ENCODE peak calls at places on chromosomes 13 and 19, in ten cellular contexts. C is progenitor cell of endocrine pancreas; A is CD8-positive, alpha-beta T cell; G is NCI-H2081 treated with DMSO at 0.1 percent for 48 hours; U is stimulated activated CD8-positive, alpha-beta memory T cell treated with anti-CD3 and anti-CD28 coated beads, Interleukin-4, amount 100 ng/mL, for 24 hours; Z is coronary artery; X is foreskin fibroblast; J is Ammon's horn; R is AG08395; M is EL. V is an unnamed sample.

GRCh38 chr19:33777351-33777750 is 19.3 kb upstream of the KCTD15 start:
- DNase-seq in X (no peak), R (no peak), Z (no peak), J (no peak), M (no peak), C (no peak), A (no peak), G (no peak), U (no peak), V (no peak)

GRCh38 chr13:92896842-92897241 is 329.8 kb upstream of the GPC6 start:
- DNase-seq in M (no peak), J (no peak), C (no peak), R (no peak), Z (no peak), U (no peak), X (peak; percentile 15), A (no peak), G (no peak), V (no peak)

GRCh38 chr19:1455336-1456120 is 5.6 kb downstream of the APC2 start:
- DNase-seq in C (no peak), J (no peak), X (peak; percentile 67), Z (no peak), M (peak; percentile 60), U (no peak), A (no peak), G (no peak), R (peak; percentile 65), V (peak; percentile 79)

GRCh38 chr13:110434629-110435028 is 126.9 kb downstream of the RAB20 start:
- DNase-seq in M (no peak), G (no peak), C (no peak), U (no peak), X (no peak), J (no peak), A (no peak), Z (peak; percentile 33), R (no peak), V (no peak)

GRCh38 chr19:48481846-48482639 is 12.9 kb downstream of the CYTH2 start:
- DNase-seq in R (no peak), C (no peak), G (no peak), X (peak; percentile 73), U (no peak), J (no peak), M (peak; percentile 38), A (no peak), Z (no peak), V (peak; percentile 41)

GRCh38 chr19:48203227-48203793 is 32.8 kb downstream of the ZSWIM9 start:
- DNase-seq in C (no peak), A (no peak), Z (no peak), U (no peak), X (no peak), M (peak; percentile 13), G (no peak), R (no peak), J (no peak), V (no peak)

GRCh38 chr13:31426395-31426794 is 226.6 kb downstream of the B3GLCT start:
- DNase-seq in U (no peak), X (no peak), A (no peak), G (no peak), Z (no peak), M (no peak), J (no peak), C (no peak), R (no peak), V (no peak)

GRCh38 chr13:80048802-80049201 is 292.1 kb downstream of the SPRY2 start:
- DNase-seq in M (peak; percentile 96), A (peak; percentile 4), U (peak; percentile 52), X (peak; percentile 99), Z (peak; percentile 90), C (no peak), G (no peak), J (peak; percentile 91), R (peak; percentile 94), V (peak; percentile 87)

GRCh38 chr13:41813426-41813825 is 147.5 kb downstream of the VWA8 start:
- DNase-seq in U (no peak), G (no peak), X (peak; percentile 63), Z (no peak), C (no peak), R (peak; percentile 45), J (no peak), M (peak; percentile 61), A (no peak), V (peak; percentile 34)

GRCh38 chr19:5498817-5499535 is 43.8 kb downstream of the ZNRF4 start:
- DNase-seq in R (no peak), Z (no peak), X (no peak), A (no peak), J (peak; percentile 49), G (no peak), C (no peak), M (no peak), U (no peak), V (no peak)

GRCh38 chr13:90867336-90867683 is 480.2 kb upstream of the MIR17HG start:
- DNase-seq in R (peak; percentile 60), J (peak; percentile 67), Z (no peak), G (peak; percentile 20), C (peak; percentile 40), U (no peak), X (peak; percentile 44), A (no peak), M (peak; percentile 66), V (peak; percentile 70)

GRCh38 chr13:106486287-106486686 is 49.2 kb downstream of the EFNB2 start:
- DNase-seq in U (no peak), R (no peak), G (no peak), Z (no peak), C (no peak), A (no peak), J (no peak), X (no peak), M (no peak), V (no peak)

GRCh38 chr13:102771298-102772041 is 2.1 kb downstream of the TEX30 start:
- DNase-seq in J (no peak), G (no peak), Z (no peak), A (no peak), X (no peak), C (no peak), U (no peak), M (no peak), R (no peak), V (no peak)

GRCh38 chr19:57708641-57709354 is at the start of gene ZNF154:
- DNase-seq in M (no peak), Z (no peak), J (peak; percentile 71), C (peak; percentile 53), X (peak; percentile 84), R (peak; percentile 80), A (peak; percentile 19), U (peak; percentile 4), G (no peak), V (peak; percentile 82)

GRCh38 chr13:50230365-50230978 is 215.2 kb downstream of the KCNRG start:
- DNase-seq in J (peak; percentile 29), M (peak; percentile 40), A (no peak), U (no peak), C (no peak), G (no peak), Z (no peak), R (no peak), X (peak; percentile 65), V (peak; percentile 19)

GRCh38 chr13:46124967-46125933 is 20.4 kb upstream of the CPB2 start:
- DNase-seq in C (no peak), G (no peak), A (no peak), U (no peak), J (no peak), Z (no peak), R (no peak), X (no peak), M (peak; percentile 14), V (no peak)

GRCh38 chr19:45130888-45131615 is 29.7 kb downstream of the NKPD1 start:
- DNase-seq in G (peak; percentile 85), R (no peak), Z (no peak), X (peak; percentile 42), A (no peak), J (peak; percentile 71), U (no peak), M (no peak), C (no peak), V (no peak)

GRCh38 chr19:56746367-56746766 is 74.8 kb upstream of the ZNF835 start:
- DNase-seq in R (no peak), Z (no peak), U (no peak), X (no peak), C (no peak), A (no peak), J (no peak), G (no peak), M (no peak), V (no peak)

GRCh38 chr19:3455393-3455955 is 24.9 kb downstream of the SMIM24 start:
- DNase-seq in C (no peak), Z (no peak), M (no peak), U (no peak), J (no peak), X (no peak), A (no peak), G (no peak), R (no peak), V (no peak)

GRCh38 chr13:30730526-30730925 is 4.8 kb upstream of the ALOX5AP start:
- DNase-seq in Z (peak; percentile 54), C (no peak), X (no peak), G (no peak), J (peak; percentile 48), U (no peak), M (no peak), A (no peak), R (no peak), V (no peak)

GRCh38 chr13:91576590-91576989 is 178.2 kb downstream of the GPC5 start:
- DNase-seq in M (no peak), U (no peak), A (no peak), C (no peak), Z (no peak), J (no peak), X (no peak), G (no peak), R (no peak), V (no peak)

GRCh38 chr19:17097593-17098126 is 22.1 kb downstream of the MYO9B start:
- DNase-seq in J (no peak), A (no peak), Z (no peak), G (no peak), M (peak; percentile 58), C (no peak), U (no peak), R (peak; percentile 38), X (peak; percentile 77), V (peak; percentile 36)

GRCh38 chr13:99829593-99830239 is 141.9 kb downstream of the ZIC5 start:
- DNase-seq in J (no peak), X (no peak), Z (no peak), G (no peak), R (no peak), C (no peak), A (no peak), M (no peak), U (no peak), V (no peak)

GRCh38 chr13:27472941-27473340 is 22.6 kb upstream of the MTIF3 start:
- DNase-seq in C (no peak), Z (no peak), U (no peak), R (no peak), A (no peak), M (no peak), X (no peak), G (no peak), J (no peak), V (no peak)

GRCh38 chr19:4609878-4610511 is 29.3 kb upstream of the TNFAIP8L1 start:
- DNase-seq in U (no peak), G (no peak), Z (peak; percentile 78), X (no peak), R (no peak), J (no peak), A (no peak), C (no peak), M (no peak), V (no peak)

GRCh38 chr13:101757446-101758039 is 305.1 kb downstream of the ITGBL1 start:
- DNase-seq in U (no peak), C (no peak), R (peak; percentile 63), M (peak; percentile 48), G (peak; percentile 31), X (peak; percentile 62), J (peak; percentile 43), A (no peak), Z (no peak), V (peak; percentile 58)

GRCh38 chr13:110256126-110256905 is 50.6 kb downstream of the COL4A1 start:
- DNase-seq in M (no peak), G (no peak), Z (peak; percentile 68), U (no peak), J (no peak), X (no peak), R (no peak), A (no peak), C (no peak), V (no peak)

GRCh38 chr13:98517576-98518310 is 59.2 kb downstream of the STK24 start:
- DNase-seq in X (no peak), M (no peak), A (no peak), Z (no peak), U (no peak), G (no peak), J (no peak), R (no peak), C (no peak), V (no peak)